ENCODE peak calls at places on chromosomes 13 and 19, in four cellular contexts. H is activated CD4-positive, alpha-beta T cell treated with anti-CD3 and anti-CD28 coated beads, Interleukin-2, amount 50 U/mL, for 24 hours; Q is A172; V is AG09319. T is an unnamed sample.
A peak's percentile ranks its signal among the peaks of the same experiment; 100 is the strongest.

GRCh38 chr13:31200636-31200970 is 828 bp downstream of the B3GLCT start:
- DNase-seq in H (peak; percentile 16), Q (peak; percentile 1), V (no peak), T (peak; percentile 77)

GRCh38 chr13:22848539-22849052 is 332.2 kb upstream of the SGCG start:
- DNase-seq in H (no peak), Q (no peak), V (no peak), T (no peak)

GRCh38 chr19:51651216-51651846 is 4.7 kb upstream of the SIGLEC14 start:
- DNase-seq in H (no peak), Q (no peak), V (no peak), T (no peak)

GRCh38 chr19:38685666-38686529 is 38.4 kb downstream of the ACTN4 start:
- DNase-seq in H (no peak), Q (no peak), V (no peak), T (no peak)

GRCh38 chr13:55566334-55566733 is 1574.4 kb upstream of the PRR20A start:
- DNase-seq in H (no peak), Q (no peak), V (no peak), T (no peak)

GRCh38 chr19:55082023-55082851 is 6.6 kb downstream of the EPS8L1 start:
- DNase-seq in H (peak; percentile 23), Q (no peak), V (no peak), T (no peak)

GRCh38 chr13:74320282-74320681 is 186.1 kb upstream of the KLF12 start:
- DNase-seq in H (no peak), Q (no peak), V (no peak), T (no peak)

GRCh38 chr19:38288127-38288855 is 15.8 kb upstream of the C19orf33 start:
- DNase-seq in H (no peak), Q (no peak), V (no peak), T (no peak)

GRCh38 chr19:2722541-2723344 is 1.6 kb upstream of the DIRAS1 start:
- DNase-seq in H (no peak), Q (peak; percentile 95), V (peak; percentile 52), T (no peak)

GRCh38 chr13:77519808-77520207 is 15.7 kb upstream of the SCEL start:
- DNase-seq in H (no peak), Q (peak; percentile 44), V (no peak), T (no peak)

GRCh38 chr19:55210120-55210493 is 806 bp upstream of the PTPRH start:
- DNase-seq in H (no peak), Q (peak; percentile 100), V (peak; percentile 69), T (no peak)

GRCh38 chr19:28635962-28636629 is 576.9 kb downstream of the UQCRFS1 start:
- DNase-seq in H (no peak), Q (no peak), V (no peak), T (no peak)

GRCh38 chr19:49347835-49348234 is 12.6 kb downstream of the CD37 start:
- DNase-seq in H (no peak), Q (peak; percentile 37), V (peak; percentile 32), T (no peak)

GRCh38 chr19:50858896-50859295 is 4.2 kb downstream of the KLK3 start:
- DNase-seq in H (no peak), Q (no peak), V (no peak), T (no peak)

GRCh38 chr13:87942204-87942603 is 271.0 kb downstream of the SLITRK5 start:
- DNase-seq in H (no peak), Q (no peak), V (no peak), T (no peak)

GRCh38 chr13:35144496-35144895 is 202.4 kb downstream of the NBEA start:
- DNase-seq in H (no peak), Q (peak; percentile 25), V (no peak), T (no peak)

GRCh38 chr13:47114030-47114429 is 217.2 kb upstream of the HTR2A start:
- DNase-seq in H (no peak), Q (peak; percentile 39), V (no peak), T (no peak)

GRCh38 chr13:26482451-26483197 is 74.9 kb upstream of the WASF3 start:
- DNase-seq in H (peak; percentile 39), Q (peak; percentile 69), V (no peak), T (no peak)